ENCODE peak calls at places on chromosomes 12 and 14, in six cellular contexts. I is GM20000; A is NCI-H524; X is NCI-H2081; Y is naive thymus-derived CD8-positive, alpha-beta T cell; P is naive thymus-derived CD4-positive, alpha-beta T cell. L is an unnamed sample.

GRCh38 chr12:25197608-25198007 is 2.6 kb downstream of the ETFRF1 start:
- DNase-seq in P (no peak), Y (no peak), X (no peak), I (no peak), A (no peak), L (no peak)

GRCh38 chr12:43914923-43915468 is 79.1 kb downstream of the TMEM117 start:
- DNase-seq in P (no peak), I (peak), Y (no peak), X (no peak), A (no peak), L (no peak)

GRCh38 chr12:122449317-122449716 is 26.8 kb upstream of the CLIP1 start:
- DNase-seq in P (no peak), X (no peak), A (no peak), I (no peak), Y (no peak), L (no peak)

GRCh38 chr12:64521838-64522237 is 69.9 kb downstream of the TBK1 start:
- DNase-seq in Y (no peak), P (no peak), X (no peak), A (no peak), I (no peak), L (no peak)

GRCh38 chr12:116130431-116130830 is 147.1 kb downstream of the MED13L start:
- DNase-seq in X (no peak), I (no peak), P (no peak), Y (no peak), A (no peak), L (no peak)

GRCh38 chr12:132648616-132649225 is 30.1 kb downstream of the P2RX2 start:
- DNase-seq in I (no peak), A (no peak), P (no peak), X (no peak), Y (no peak), L (no peak)

GRCh38 chr12:124097681-124098080 is 124.7 kb downstream of the ZNF664 start:
- DNase-seq in I (no peak), A (no peak), Y (no peak), X (no peak), P (no peak), L (no peak)

GRCh38 chr12:82436354-82436753 is 78.0 kb downstream of the METTL25 start:
- DNase-seq in A (no peak), Y (no peak), X (no peak), I (no peak), P (no peak), L (no peak)

GRCh38 chr12:65881965-65882413 is 57.7 kb downstream of the HMGA2 start:
- DNase-seq in P (no peak), I (peak), Y (no peak), A (no peak), X (no peak), L (no peak)

GRCh38 chr12:51915951-51916350 is 8.6 kb downstream of the ACVRL1 start:
- DNase-seq in I (no peak), X (no peak), Y (no peak), A (no peak), P (no peak), L (no peak)

GRCh38 chr14:31442284-31442683 is 15.0 kb downstream of the DTD2 start:
- DNase-seq in A (no peak), Y (no peak), P (no peak), I (no peak), X (no peak), L (no peak)